ENCODE peak calls at places on chromosomes 5 and 9, in eight cellular contexts. W is cardiac fibroblast, R is breast epithelium, V is cardiac muscle cell, X is body of pancreas, A is RWPE2, D is HCT116, Z is fibroblast of lung. F is an unnamed sample.
A peak's percentile ranks its signal among the peaks of the same experiment; 100 is the strongest.

GRCh38 chr5:77777281-77777892 is 1.2 kb upstream of the TBCA start:
- DNase-seq in Z (no peak), R (no peak), D (peak; percentile 19), X (no peak), V (no peak), A (no peak), W (no peak), F (no peak)

GRCh38 chr9:130539473-130540223 is 39.7 kb upstream of the FUBP3 start:
- DNase-seq in V (no peak), W (peak; percentile 88), Z (peak; percentile 83), A (peak; percentile 81), R (no peak), X (no peak), D (peak; percentile 40), F (peak; percentile 65)

GRCh38 chr5:143896981-143897380 is 85.0 kb downstream of the HMHB1 start:
- DNase-seq in V (no peak), X (no peak), R (no peak), W (peak; percentile 60), Z (peak; percentile 79), D (no peak), A (no peak), F (peak; percentile 85)

GRCh38 chr5:73312146-73312871 is 136.3 kb downstream of the FOXD1 start:
- DNase-seq in D (no peak), W (peak; percentile 81), A (no peak), R (no peak), X (no peak), Z (peak; percentile 90), V (no peak), F (peak; percentile 72)

GRCh38 chr9:103471241-103471640 is 476.1 kb downstream of the CYLC2 start:
- DNase-seq in A (no peak), D (no peak), R (no peak), W (no peak), Z (no peak), X (no peak), V (no peak), F (no peak)

GRCh38 chr5:59588922-59589321 is 304.6 kb downstream of the PDE4D start:
- DNase-seq in D (no peak), A (no peak), W (peak; percentile 46), R (no peak), Z (peak; percentile 14), V (no peak), X (no peak), F (peak; percentile 39)

GRCh38 chr5:121745407-121745806 is 106.3 kb upstream of the FTMT start:
- DNase-seq in X (no peak), A (no peak), W (no peak), D (no peak), Z (no peak), V (no peak), R (no peak), F (no peak)

GRCh38 chr9:130842547-130842946 is 7.5 kb downstream of the ABL1 start:
- DNase-seq in A (no peak), D (no peak), V (no peak), R (no peak), Z (no peak), W (no peak), X (no peak), F (no peak)

GRCh38 chr5:137612576-137612975 is 113.5 kb upstream of the SPOCK1 start:
- DNase-seq in X (no peak), R (no peak), D (no peak), V (no peak), W (no peak), Z (no peak), A (no peak), F (no peak)

DNA sequence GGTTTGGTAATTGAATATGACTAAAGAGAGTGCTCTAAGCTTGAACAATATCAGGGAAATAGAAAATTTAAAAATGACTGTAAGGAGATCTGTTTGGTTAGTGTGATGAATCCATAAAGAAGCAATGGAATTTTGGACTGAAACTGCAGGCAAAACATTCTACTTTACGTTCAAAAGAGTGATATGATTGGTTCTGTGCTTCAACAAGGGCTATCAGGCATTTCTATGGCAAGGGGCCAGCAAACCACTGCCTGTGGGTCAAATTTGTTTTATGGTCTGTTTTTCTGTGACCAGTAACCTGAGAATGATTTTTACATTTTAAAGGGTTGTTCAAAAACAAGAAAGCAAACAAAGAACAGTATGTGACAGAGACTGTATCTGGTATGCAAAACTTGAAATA is 332.9 kb upstream of the KLF9 start:
- DNase-seq in Z (no peak), D (no peak), A (no peak), R (no peak), W (peak; percentile 56), V (no peak), X (peak; percentile 7), F (peak; percentile 91)
- TF ChIP-seq CTCF in Z (no peak), D (no peak), A (no peak), R (no peak), W (no peak), V (no peak), X (no peak), F (no peak)

GRCh38 chr5:57783693-57784092 is 301.1 kb upstream of the ACTBL2 start:
- DNase-seq in A (no peak), R (no peak), X (no peak), V (no peak), Z (no peak), W (peak; percentile 24), D (no peak), F (peak; percentile 33)
- H3K4me3 ChIP-seq in A (peak overlapping the region; percentile 13), R (peak overlapping the region; percentile 57), X (no peak overlapping the region), V (no peak overlapping the region), Z (no peak overlapping the region), W (no peak overlapping the region), D (no peak overlapping the region), F (peak overlapping the region; percentile 43)

DNA sequence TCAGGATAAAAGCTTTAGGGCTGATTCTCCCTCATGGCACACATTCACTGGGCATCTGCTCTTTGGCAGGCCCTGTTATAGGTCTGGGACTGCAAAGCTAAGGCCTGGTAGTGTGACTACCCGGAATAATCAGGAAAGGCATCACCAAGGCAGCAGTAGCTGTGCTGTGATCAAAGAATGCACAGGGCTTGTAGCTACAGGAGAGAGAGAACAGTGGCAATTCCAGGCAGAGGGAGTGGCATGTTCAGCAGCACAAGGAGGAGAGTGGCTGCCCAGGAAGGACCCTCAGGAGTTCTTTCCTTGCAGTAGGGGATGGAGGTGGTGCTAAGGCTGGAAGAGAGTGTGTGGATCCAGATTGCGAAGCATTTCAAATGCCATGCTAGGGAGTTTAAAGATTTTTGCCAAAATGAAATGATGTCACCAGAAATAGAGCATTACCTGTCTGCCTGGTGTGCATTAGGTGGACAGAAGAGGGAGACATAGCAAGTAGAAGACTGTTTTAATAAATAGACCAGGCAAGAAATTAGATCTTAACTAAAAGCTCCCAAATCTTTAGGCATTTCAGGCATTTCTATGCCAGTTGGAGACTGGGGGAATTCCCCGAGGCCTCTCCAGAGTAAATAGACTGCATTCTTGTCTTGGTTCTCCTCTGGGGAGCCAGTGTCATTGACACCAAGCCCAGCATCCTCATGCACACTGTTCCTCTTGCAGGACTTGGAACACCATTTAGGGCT is 69.1 kb downstream of the GPR21 start:
- DNase-seq in D (no peak), A (no peak), V (no peak), X (no peak), R (no peak), W (peak; percentile 18), Z (no peak), F (no peak)
- TF ChIP-seq CTCF in D (peak; percentile 13), A (peak; percentile 31), V (peak; percentile 19), X (no peak), R (no peak), W (peak; percentile 17), Z (peak; percentile 31), F (peak; percentile 24)

DNA sequence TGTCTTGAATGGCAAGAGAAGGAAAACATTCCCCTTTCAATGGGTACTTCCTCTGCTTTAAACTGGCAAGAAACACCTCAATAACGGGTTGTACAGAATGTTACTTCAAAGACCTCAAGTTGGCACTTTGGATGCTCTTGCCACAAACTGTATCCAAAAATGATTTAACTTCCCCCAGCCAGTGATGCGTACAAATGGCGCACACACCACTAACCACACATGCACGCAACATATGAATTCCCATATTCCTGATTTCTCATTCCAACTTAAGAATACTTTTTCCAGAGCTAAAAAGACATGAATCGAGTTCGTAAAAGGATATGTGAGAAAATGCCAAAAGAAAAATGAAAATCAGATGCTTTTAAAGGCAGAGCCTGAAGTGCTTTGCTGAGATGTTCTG is 388.0 kb upstream of the PIK3R1 start:
- DNase-seq in D (no peak), X (no peak), R (no peak), W (no peak), Z (no peak), A (no peak), V (no peak), F (no peak)
- H3K4me3 ChIP-seq in D (no peak overlapping the region), X (no peak overlapping the region), R (no peak overlapping the region), W (no peak overlapping the region), Z (no peak overlapping the region), A (no peak overlapping the region), V (no peak overlapping the region), F (no peak overlapping the region)

GRCh38 chr9:79756414-79756813 is 184.6 kb downstream of the TLE4 start:
- DNase-seq in R (no peak), W (no peak), V (no peak), A (no peak), D (no peak), X (no peak), Z (no peak), F (no peak)

GRCh38 chr9:79763861-79764260 is 192.1 kb downstream of the TLE4 start:
- DNase-seq in A (no peak), W (no peak), X (peak; percentile 13), V (peak; percentile 39), D (no peak), Z (peak; percentile 13), R (no peak), F (peak; percentile 44)

GRCh38 chr9:79757074-79757473 is 185.3 kb downstream of the TLE4 start:
- DNase-seq in V (no peak), R (no peak), Z (no peak), X (no peak), D (no peak), A (no peak), W (no peak), F (no peak)

GRCh38 chr9:79759460-79759859 is 187.7 kb downstream of the TLE4 start:
- DNase-seq in W (no peak), A (no peak), X (no peak), R (no peak), D (no peak), V (no peak), Z (no peak), F (peak; percentile 6)

GRCh38 chr9:79757906-79758669 is 186.3 kb downstream of the TLE4 start:
- DNase-seq in R (no peak), Z (peak; percentile 33), X (no peak), D (no peak), V (no peak), A (no peak), W (peak; percentile 56), F (peak; percentile 24)
- TF ChIP-seq CTCF in R (no peak), Z (peak; percentile 52), X (no peak), D (no peak), V (peak; percentile 51), A (peak; percentile 50), W (peak; percentile 45), F (peak; percentile 50)